ENCODE peak calls at places on chromosomes 2 and 18, in seven cellular contexts. One of them, this sample, is unnamed.

GRCh38 chr18:25019086-25019860 is 332.7 kb downstream of the ZNF521 start:
- DNase-seq in Peyer's patch: no peak
- DNase-seq in A549: no peak
- DNase-seq in transverse colon: no peak
- DNase-seq in IMR-90: no peak
- DNase-seq in H54: no peak
- DNase-seq in sigmoid colon: no peak
- DNase-seq in this sample: no peak

GRCh38 chr2:126666003-126666402 is 10.0 kb downstream of the GYPC start:
- DNase-seq in A549: no peak
- DNase-seq in transverse colon: no peak
- DNase-seq in Peyer's patch: no peak
- DNase-seq in H54: no peak
- DNase-seq in IMR-90: no peak
- DNase-seq in sigmoid colon: no peak
- DNase-seq in this sample: no peak

GRCh38 chr2:45974056-45974455 is 322.6 kb downstream of the PRKCE start:
- DNase-seq in transverse colon: no peak
- DNase-seq in Peyer's patch: no peak
- DNase-seq in H54: no peak
- DNase-seq in IMR-90: no peak
- DNase-seq in A549: no peak
- DNase-seq in sigmoid colon: no peak
- DNase-seq in this sample: no peak

GRCh38 chr18:42977982-42978595 is 137.4 kb downstream of the RIT2 start:
- DNase-seq in transverse colon: no peak
- DNase-seq in A549: no peak
- DNase-seq in sigmoid colon: no peak
- DNase-seq in H54: no peak
- DNase-seq in IMR-90: no peak
- DNase-seq in Peyer's patch: no peak
- DNase-seq in this sample: no peak

GRCh38 chr18:12236934-12237832 is 17.0 kb upstream of the CIDEA start:
- DNase-seq in A549: peak
- DNase-seq in transverse colon: peak
- DNase-seq in Peyer's patch: peak
- DNase-seq in H54: peak
- DNase-seq in sigmoid colon: peak
- DNase-seq in IMR-90: peak
- DNase-seq in this sample: peak

GRCh38 chr2:73776869-73777519 is 2.9 kb downstream of the DUSP11 start:
- DNase-seq in transverse colon: no peak
- DNase-seq in Peyer's patch: no peak
- DNase-seq in sigmoid colon: no peak
- DNase-seq in A549: no peak
- DNase-seq in IMR-90: peak
- DNase-seq in H54: no peak
- DNase-seq in this sample: peak

GRCh38 chr2:63553049-63553448 is 35.2 kb downstream of the WDPCP start:
- DNase-seq in transverse colon: no peak
- DNase-seq in IMR-90: no peak
- DNase-seq in H54: no peak
- DNase-seq in sigmoid colon: no peak
- DNase-seq in A549: no peak
- DNase-seq in Peyer's patch: no peak
- DNase-seq in this sample: no peak

GRCh38 chr18:14974576-14974975 is 226.6 kb downstream of the ANKRD30B start:
- DNase-seq in transverse colon: no peak
- DNase-seq in Peyer's patch: no peak
- DNase-seq in IMR-90: no peak
- DNase-seq in sigmoid colon: no peak
- DNase-seq in H54: no peak
- DNase-seq in A549: no peak
- DNase-seq in this sample: no peak

GRCh38 chr2:30807249-30807648 is at the start of gene CAPN13:
- DNase-seq in sigmoid colon: no peak
- DNase-seq in A549: no peak
- DNase-seq in IMR-90: no peak
- DNase-seq in Peyer's patch: peak
- DNase-seq in H54: no peak
- DNase-seq in transverse colon: peak
- DNase-seq in this sample: no peak

GRCh38 chr18:11154369-11154982 is 5.1 kb upstream of the PIEZO2 start:
- DNase-seq in Peyer's patch: no peak
- DNase-seq in IMR-90: peak
- DNase-seq in H54: peak
- DNase-seq in transverse colon: no peak
- DNase-seq in A549: peak
- DNase-seq in sigmoid colon: no peak
- DNase-seq in this sample: peak

GRCh38 chr2:71646028-71646427 is 192.7 kb downstream of the DYSF start:
- DNase-seq in transverse colon: no peak
- DNase-seq in H54: peak
- DNase-seq in A549: no peak
- DNase-seq in sigmoid colon: peak
- DNase-seq in Peyer's patch: no peak
- DNase-seq in IMR-90: peak
- DNase-seq in this sample: no peak

GRCh38 chr2:45003586-45004568 is 5.4 kb downstream of the SIX2 start:
- DNase-seq in Peyer's patch: no peak
- DNase-seq in transverse colon: no peak
- DNase-seq in IMR-90: no peak
- DNase-seq in sigmoid colon: no peak
- DNase-seq in H54: no peak
- DNase-seq in A549: no peak
- DNase-seq in this sample: no peak

GRCh38 chr2:223019390-223019930 is 32.5 kb upstream of the KCNE4 start:
- DNase-seq in transverse colon: no peak
- DNase-seq in H54: no peak
- DNase-seq in A549: no peak
- DNase-seq in sigmoid colon: no peak
- DNase-seq in IMR-90: no peak
- DNase-seq in Peyer's patch: no peak
- DNase-seq in this sample: no peak

GRCh38 chr2:237099804-237100203 is 14.1 kb downstream of the COPS8 start:
- DNase-seq in H54: no peak
- DNase-seq in A549: no peak
- DNase-seq in sigmoid colon: no peak
- DNase-seq in IMR-90: no peak
- DNase-seq in transverse colon: no peak
- DNase-seq in Peyer's patch: no peak
- DNase-seq in this sample: no peak

GRCh38 chr2:190910341-190911136 is 29.9 kb downstream of the GLS start:
- DNase-seq in IMR-90: peak
- DNase-seq in Peyer's patch: no peak
- DNase-seq in transverse colon: no peak
- DNase-seq in H54: no peak
- DNase-seq in A549: no peak
- DNase-seq in sigmoid colon: no peak
- DNase-seq in this sample: no peak

DNA sequence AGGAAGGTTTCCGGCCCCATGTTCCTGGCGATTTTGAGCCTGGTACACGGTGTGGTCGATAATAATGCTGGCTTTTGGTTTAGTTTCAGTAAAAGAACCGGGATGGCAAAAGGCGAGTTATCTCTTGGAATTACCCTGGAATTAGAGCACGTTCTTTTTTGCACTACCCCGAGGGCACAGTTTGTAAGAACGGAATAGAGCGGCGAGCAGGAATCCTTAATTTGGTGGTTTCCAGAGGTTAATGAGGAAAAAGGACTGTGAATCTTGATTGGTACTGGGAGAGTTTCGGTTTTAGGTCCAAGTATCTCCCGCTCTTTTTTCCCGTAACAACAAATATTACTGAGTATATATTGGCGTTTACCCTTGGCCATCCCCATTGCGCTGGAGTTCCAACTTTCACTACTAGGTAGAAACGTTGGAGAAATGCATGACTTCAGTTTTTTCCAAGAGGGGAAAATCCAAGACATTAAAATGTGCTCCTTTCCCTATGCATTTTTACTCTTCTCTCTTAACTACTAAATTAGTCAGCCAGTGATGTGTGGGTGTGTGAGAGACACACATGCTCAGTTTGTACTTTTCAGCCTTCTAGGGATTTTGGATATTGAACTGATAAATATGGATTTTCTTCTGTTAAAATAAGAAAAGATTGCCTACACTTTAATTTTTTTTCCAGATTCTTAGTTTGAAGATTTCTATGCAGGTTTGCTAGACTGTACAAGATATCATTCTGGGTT is 160.8 kb downstream of the AGPS start:
- DNase-seq in Peyer's patch: no peak
- DNase-seq in transverse colon: no peak
- DNase-seq in A549: no peak
- DNase-seq in H54: no peak
- DNase-seq in sigmoid colon: no peak
- DNase-seq in IMR-90: peak
- DNase-seq in this sample: peak
- TF ChIP-seq POLR2A in Peyer's patch: peak
- TF ChIP-seq POLR2A in transverse colon: no peak
- TF ChIP-seq POLR2A in A549: no peak
- TF ChIP-seq POLR2A in H54: no peak
- TF ChIP-seq POLR2A in sigmoid colon: peak
- TF ChIP-seq POLR2A in IMR-90: no peak
- TF ChIP-seq POLR2A in this sample: peak

DNA sequence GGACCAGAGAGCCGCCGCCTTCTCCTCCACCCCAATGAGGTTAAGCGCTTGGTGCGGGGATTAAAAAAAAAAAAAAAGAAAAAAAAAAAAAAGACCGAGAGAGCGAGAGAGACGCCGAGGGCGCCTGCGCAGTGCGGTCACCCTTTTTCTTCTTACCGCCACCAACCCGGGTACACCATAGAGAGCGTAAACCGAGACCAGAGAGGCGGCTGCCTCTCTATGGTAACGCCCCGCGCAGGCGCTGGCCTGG is at the start of gene CLASP1:
- DNase-seq in transverse colon: peak
- DNase-seq in Peyer's patch: peak
- DNase-seq in A549: peak
- DNase-seq in H54: peak
- DNase-seq in sigmoid colon: peak
- DNase-seq in IMR-90: peak
- DNase-seq in this sample: peak
- TF ChIP-seq POLR2A in transverse colon: no peak
- TF ChIP-seq POLR2A in Peyer's patch: peak
- TF ChIP-seq POLR2A in A549: peak
- TF ChIP-seq POLR2A in H54: no peak
- TF ChIP-seq POLR2A in sigmoid colon: no peak
- TF ChIP-seq POLR2A in IMR-90: no peak
- TF ChIP-seq POLR2A in this sample: no peak

GRCh38 chr2:64829522-64829921 is 159.7 kb upstream of the SLC1A4 start:
- DNase-seq in sigmoid colon: no peak
- DNase-seq in H54: no peak
- DNase-seq in IMR-90: no peak
- DNase-seq in transverse colon: no peak
- DNase-seq in Peyer's patch: no peak
- DNase-seq in A549: no peak
- DNase-seq in this sample: no peak

GRCh38 chr2:64832926-64833325 is 156.3 kb upstream of the SLC1A4 start:
- DNase-seq in A549: no peak
- DNase-seq in sigmoid colon: no peak
- DNase-seq in transverse colon: no peak
- DNase-seq in IMR-90: peak
- DNase-seq in H54: no peak
- DNase-seq in Peyer's patch: no peak
- DNase-seq in this sample: no peak

GRCh38 chr2:64831977-64832328 is 157.2 kb upstream of the SLC1A4 start:
- DNase-seq in H54: no peak
- DNase-seq in Peyer's patch: no peak
- DNase-seq in IMR-90: no peak
- DNase-seq in A549: no peak
- DNase-seq in sigmoid colon: no peak
- DNase-seq in transverse colon: no peak
- DNase-seq in this sample: no peak

GRCh38 chr2:64826703-64827102 is 162.5 kb upstream of the SLC1A4 start:
- DNase-seq in H54: no peak
- DNase-seq in sigmoid colon: no peak
- DNase-seq in IMR-90: no peak
- DNase-seq in Peyer's patch: no peak
- DNase-seq in A549: no peak
- DNase-seq in transverse colon: no peak
- DNase-seq in this sample: no peak

GRCh38 chr2:64831134-64831976 is 157.8 kb upstream of the SLC1A4 start:
- DNase-seq in IMR-90: peak
- DNase-seq in transverse colon: peak
- DNase-seq in H54: peak
- DNase-seq in A549: peak
- DNase-seq in sigmoid colon: peak
- DNase-seq in Peyer's patch: peak
- DNase-seq in this sample: peak
- TF ChIP-seq POLR2A in IMR-90: no peak
- TF ChIP-seq POLR2A in transverse colon: peak
- TF ChIP-seq POLR2A in H54: no peak
- TF ChIP-seq POLR2A in A549: no peak
- TF ChIP-seq POLR2A in sigmoid colon: no peak
- TF ChIP-seq POLR2A in Peyer's patch: no peak
- TF ChIP-seq POLR2A in this sample: no peak

GRCh38 chr2:104538082-104538481 is 315.8 kb upstream of the POU3F3 start:
- DNase-seq in sigmoid colon: no peak
- DNase-seq in transverse colon: no peak
- DNase-seq in H54: no peak
- DNase-seq in IMR-90: no peak
- DNase-seq in Peyer's patch: no peak
- DNase-seq in A549: no peak
- DNase-seq in this sample: no peak
- TF ChIP-seq POLR2A in sigmoid colon: no peak
- TF ChIP-seq POLR2A in transverse colon: no peak
- TF ChIP-seq POLR2A in H54: no peak
- TF ChIP-seq POLR2A in IMR-90: no peak
- TF ChIP-seq POLR2A in Peyer's patch: no peak
- TF ChIP-seq POLR2A in A549: no peak
- TF ChIP-seq POLR2A in this sample: no peak

DNA sequence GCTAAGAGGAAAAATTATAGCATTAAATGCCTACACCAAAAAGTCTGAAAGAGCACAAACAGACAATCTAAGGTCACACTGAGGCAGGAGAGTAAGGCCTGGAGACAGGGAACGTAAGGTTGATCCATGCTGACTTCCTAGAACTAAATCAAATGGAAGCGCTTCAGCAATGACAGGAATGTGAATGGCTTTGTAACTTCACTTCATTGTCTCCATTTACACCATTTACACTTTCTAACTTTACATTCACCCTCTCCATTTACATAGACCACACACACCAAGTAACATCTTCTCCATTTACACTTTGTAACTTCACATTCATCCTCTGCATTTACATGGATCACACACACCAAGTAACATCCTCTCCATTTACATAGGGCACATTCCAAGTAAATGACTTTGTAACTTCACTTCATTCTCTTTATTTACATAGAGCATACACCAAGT is 103.1 kb upstream of the SPATS2L start:
- DNase-seq in sigmoid colon: no peak
- DNase-seq in transverse colon: no peak
- DNase-seq in Peyer's patch: no peak
- DNase-seq in IMR-90: peak
- DNase-seq in H54: no peak
- DNase-seq in A549: no peak
- DNase-seq in this sample: no peak
- TF ChIP-seq POLR2A in sigmoid colon: no peak
- TF ChIP-seq POLR2A in transverse colon: no peak
- TF ChIP-seq POLR2A in Peyer's patch: no peak
- TF ChIP-seq POLR2A in IMR-90: no peak
- TF ChIP-seq POLR2A in H54: no peak
- TF ChIP-seq POLR2A in A549: no peak
- TF ChIP-seq POLR2A in this sample: no peak